ENCODE peak calls at places on chromosome 6, in six cellular contexts. One of them, this sample, is unnamed.

GRCh38 chr6:46626228-46626909 is 26.2 kb downstream of the CYP39A1 start:
- DNase-seq in IMR-90: peak
- DNase-seq in GM23338: peak
- DNase-seq in progenitor cell of endocrine pancreas: no peak
- DNase-seq in astrocyte of the spinal cord: peak
- DNase-seq in foreskin fibroblast: peak
- DNase-seq in this sample: no peak

GRCh38 chr6:118667988-118668387 is 16.6 kb upstream of the CEP85L start:
- DNase-seq in IMR-90: peak
- DNase-seq in GM23338: no peak
- DNase-seq in progenitor cell of endocrine pancreas: no peak
- DNase-seq in foreskin fibroblast: peak
- DNase-seq in astrocyte of the spinal cord: no peak
- DNase-seq in this sample: no peak

GRCh38 chr6:111552241-111552744 is 53.4 kb downstream of the TRAF3IP2 start:
- DNase-seq in IMR-90: peak
- DNase-seq in GM23338: peak
- DNase-seq in astrocyte of the spinal cord: peak
- DNase-seq in progenitor cell of endocrine pancreas: peak
- DNase-seq in foreskin fibroblast: peak
- DNase-seq in this sample: peak

GRCh38 chr6:127420558-127420957 is 38.6 kb downstream of the KIAA0408 start:
- DNase-seq in progenitor cell of endocrine pancreas: no peak
- DNase-seq in astrocyte of the spinal cord: peak
- DNase-seq in GM23338: peak
- DNase-seq in foreskin fibroblast: peak
- DNase-seq in IMR-90: peak
- DNase-seq in this sample: no peak

GRCh38 chr6:53837875-53838806 is 43.3 kb downstream of the LRRC1 start:
- DNase-seq in IMR-90: peak
- DNase-seq in progenitor cell of endocrine pancreas: no peak
- DNase-seq in astrocyte of the spinal cord: peak
- DNase-seq in GM23338: no peak
- DNase-seq in foreskin fibroblast: no peak
- DNase-seq in this sample: no peak

GRCh38 chr6:125871365-125871764 is 80.6 kb downstream of the NCOA7 start:
- DNase-seq in IMR-90: peak
- DNase-seq in progenitor cell of endocrine pancreas: no peak
- DNase-seq in astrocyte of the spinal cord: no peak
- DNase-seq in GM23338: no peak
- DNase-seq in foreskin fibroblast: peak
- DNase-seq in this sample: no peak

GRCh38 chr6:166747644-166748595 is 120.9 kb upstream of the RPS6KA2 start:
- DNase-seq in foreskin fibroblast: no peak
- DNase-seq in astrocyte of the spinal cord: no peak
- DNase-seq in progenitor cell of endocrine pancreas: no peak
- DNase-seq in GM23338: peak
- DNase-seq in IMR-90: no peak
- DNase-seq in this sample: no peak

GRCh38 chr6:105849741-105850140 is 236.4 kb upstream of the PRDM1 start:
- DNase-seq in GM23338: no peak
- DNase-seq in IMR-90: peak
- DNase-seq in foreskin fibroblast: peak
- DNase-seq in progenitor cell of endocrine pancreas: no peak
- DNase-seq in astrocyte of the spinal cord: no peak
- DNase-seq in this sample: no peak

GRCh38 chr6:138988469-138988834 is 399 bp upstream of the REPS1 start:
- DNase-seq in progenitor cell of endocrine pancreas: no peak
- DNase-seq in IMR-90: peak
- DNase-seq in astrocyte of the spinal cord: no peak
- DNase-seq in foreskin fibroblast: no peak
- DNase-seq in GM23338: no peak
- DNase-seq in this sample: no peak

GRCh38 chr6:158121335-158121734 is 46.7 kb downstream of the SERAC1 start:
- DNase-seq in astrocyte of the spinal cord: no peak
- DNase-seq in foreskin fibroblast: no peak
- DNase-seq in progenitor cell of endocrine pancreas: no peak
- DNase-seq in IMR-90: no peak
- DNase-seq in GM23338: no peak
- DNase-seq in this sample: no peak

GRCh38 chr6:144912474-144912873 is 627.3 kb downstream of the UTRN start:
- DNase-seq in foreskin fibroblast: peak
- DNase-seq in astrocyte of the spinal cord: peak
- DNase-seq in progenitor cell of endocrine pancreas: no peak
- DNase-seq in GM23338: peak
- DNase-seq in IMR-90: peak
- DNase-seq in this sample: no peak

GRCh38 chr6:157210954-157211353 is 112.4 kb downstream of the TMEM242 start:
- DNase-seq in astrocyte of the spinal cord: no peak
- DNase-seq in IMR-90: no peak
- DNase-seq in foreskin fibroblast: no peak
- DNase-seq in progenitor cell of endocrine pancreas: no peak
- DNase-seq in GM23338: no peak
- DNase-seq in this sample: no peak

GRCh38 chr6:137013738-137014602 is 30.8 kb downstream of the IL20RA start:
- DNase-seq in astrocyte of the spinal cord: peak
- DNase-seq in GM23338: peak
- DNase-seq in foreskin fibroblast: peak
- DNase-seq in progenitor cell of endocrine pancreas: no peak
- DNase-seq in IMR-90: peak
- DNase-seq in this sample: no peak

GRCh38 chr6:90184334-90185298 is 112.0 kb downstream of the BACH2 start:
- DNase-seq in IMR-90: peak
- DNase-seq in astrocyte of the spinal cord: peak
- DNase-seq in progenitor cell of endocrine pancreas: no peak
- DNase-seq in GM23338: no peak
- DNase-seq in foreskin fibroblast: no peak
- DNase-seq in this sample: peak

GRCh38 chr6:77910826-77911225 is 258.0 kb downstream of the MEI4 start:
- DNase-seq in IMR-90: no peak
- DNase-seq in GM23338: no peak
- DNase-seq in astrocyte of the spinal cord: no peak
- DNase-seq in foreskin fibroblast: no peak
- DNase-seq in progenitor cell of endocrine pancreas: no peak
- DNase-seq in this sample: no peak

GRCh38 chr6:31814677-31815024 is 432 bp downstream of the HSPA1L start:
- DNase-seq in astrocyte of the spinal cord: peak
- DNase-seq in GM23338: peak
- DNase-seq in progenitor cell of endocrine pancreas: peak
- DNase-seq in IMR-90: peak
- DNase-seq in foreskin fibroblast: peak
- DNase-seq in this sample: peak

GRCh38 chr6:130322673-130323268 is 43.0 kb upstream of the TMEM200A start:
- DNase-seq in astrocyte of the spinal cord: peak
- DNase-seq in progenitor cell of endocrine pancreas: no peak
- DNase-seq in GM23338: peak
- DNase-seq in IMR-90: peak
- DNase-seq in foreskin fibroblast: peak
- DNase-seq in this sample: peak

GRCh38 chr6:120274547-120274946 is 925.0 kb upstream of the MAN1A1 start:
- DNase-seq in foreskin fibroblast: no peak
- DNase-seq in IMR-90: no peak
- DNase-seq in progenitor cell of endocrine pancreas: no peak
- DNase-seq in astrocyte of the spinal cord: no peak
- DNase-seq in GM23338: no peak
- DNase-seq in this sample: no peak

GRCh38 chr6:6823568-6824224 is 235.2 kb downstream of the LY86 start:
- DNase-seq in IMR-90: no peak
- DNase-seq in foreskin fibroblast: no peak
- DNase-seq in astrocyte of the spinal cord: no peak
- DNase-seq in progenitor cell of endocrine pancreas: no peak
- DNase-seq in GM23338: no peak
- DNase-seq in this sample: no peak

GRCh38 chr6:105483492-105483891 is 80.6 kb upstream of the PREP start:
- DNase-seq in GM23338: no peak
- DNase-seq in foreskin fibroblast: peak
- DNase-seq in astrocyte of the spinal cord: peak
- DNase-seq in IMR-90: peak
- DNase-seq in progenitor cell of endocrine pancreas: no peak
- DNase-seq in this sample: no peak

GRCh38 chr6:69162811-69163210 is 527.7 kb downstream of the ADGRB3 start:
- DNase-seq in IMR-90: no peak
- DNase-seq in GM23338: no peak
- DNase-seq in astrocyte of the spinal cord: peak
- DNase-seq in foreskin fibroblast: peak
- DNase-seq in progenitor cell of endocrine pancreas: no peak
- DNase-seq in this sample: no peak

GRCh38 chr6:28587746-28588075 is 62.0 kb downstream of the GPX5 start:
- DNase-seq in astrocyte of the spinal cord: no peak
- DNase-seq in GM23338: no peak
- DNase-seq in foreskin fibroblast: peak
- DNase-seq in IMR-90: no peak
- DNase-seq in progenitor cell of endocrine pancreas: no peak
- DNase-seq in this sample: no peak

GRCh38 chr6:41511443-41512060 is 34.6 kb upstream of the FOXP4 start:
- DNase-seq in astrocyte of the spinal cord: no peak
- DNase-seq in progenitor cell of endocrine pancreas: no peak
- DNase-seq in foreskin fibroblast: no peak
- DNase-seq in GM23338: no peak
- DNase-seq in IMR-90: no peak
- DNase-seq in this sample: no peak

GRCh38 chr6:29520232-29520631 is 32.5 kb upstream of the MAS1L start:
- DNase-seq in IMR-90: no peak
- DNase-seq in astrocyte of the spinal cord: no peak
- DNase-seq in GM23338: no peak
- DNase-seq in progenitor cell of endocrine pancreas: peak
- DNase-seq in foreskin fibroblast: no peak
- DNase-seq in this sample: no peak

GRCh38 chr6:124977067-124977908 is 15.1 kb downstream of the RNF217 start:
- DNase-seq in foreskin fibroblast: peak
- DNase-seq in IMR-90: peak
- DNase-seq in astrocyte of the spinal cord: peak
- DNase-seq in GM23338: no peak
- DNase-seq in progenitor cell of endocrine pancreas: no peak
- DNase-seq in this sample: no peak

GRCh38 chr6:164276211-164276610 is 861.7 kb downstream of the QKI start:
- DNase-seq in astrocyte of the spinal cord: no peak
- DNase-seq in IMR-90: no peak
- DNase-seq in foreskin fibroblast: no peak
- DNase-seq in progenitor cell of endocrine pancreas: no peak
- DNase-seq in GM23338: no peak
- DNase-seq in this sample: no peak

DNA sequence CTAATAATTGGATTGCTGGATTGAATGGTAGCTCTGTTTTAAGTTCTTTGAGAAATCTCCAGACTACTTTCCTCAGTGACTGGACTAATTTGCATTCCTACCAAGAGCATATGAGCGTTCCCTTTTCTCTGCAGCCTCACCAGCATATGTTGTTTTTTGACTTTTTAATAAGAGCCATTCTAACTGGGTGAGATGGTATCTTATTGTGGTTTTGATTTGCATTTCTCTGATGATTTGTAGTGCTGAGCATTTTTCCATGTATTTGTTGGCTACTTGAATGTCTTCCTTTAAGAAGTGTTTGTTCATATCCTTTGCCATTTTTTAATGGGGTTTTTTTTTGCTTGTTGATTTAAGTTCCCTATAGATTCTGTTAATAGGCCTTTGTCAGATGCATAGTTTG is 94.7 kb upstream of the AHI1 start:
- DNase-seq in astrocyte of the spinal cord: peak
- DNase-seq in progenitor cell of endocrine pancreas: no peak
- DNase-seq in GM23338: no peak
- DNase-seq in IMR-90: no peak
- DNase-seq in foreskin fibroblast: peak
- DNase-seq in this sample: no peak
- TF ChIP-seq CTCF in astrocyte of the spinal cord: no peak
- TF ChIP-seq CTCF in progenitor cell of endocrine pancreas: no peak
- TF ChIP-seq CTCF in GM23338: no peak
- TF ChIP-seq CTCF in IMR-90: no peak
- TF ChIP-seq CTCF in foreskin fibroblast: no peak
- TF ChIP-seq CTCF in this sample: no peak

GRCh38 chr6:34772940-34773339 is 15.6 kb downstream of the SNRPC start:
- DNase-seq in GM23338: no peak
- DNase-seq in foreskin fibroblast: no peak
- DNase-seq in IMR-90: no peak
- DNase-seq in progenitor cell of endocrine pancreas: no peak
- DNase-seq in astrocyte of the spinal cord: no peak
- DNase-seq in this sample: no peak
- TF ChIP-seq CTCF in GM23338: no peak
- TF ChIP-seq CTCF in foreskin fibroblast: no peak
- TF ChIP-seq CTCF in IMR-90: no peak
- TF ChIP-seq CTCF in progenitor cell of endocrine pancreas: no peak
- TF ChIP-seq CTCF in astrocyte of the spinal cord: no peak
- TF ChIP-seq CTCF in this sample: no peak

GRCh38 chr6:3706547-3707467 is 44.7 kb downstream of the PXDC1 start:
- DNase-seq in progenitor cell of endocrine pancreas: no peak
- DNase-seq in astrocyte of the spinal cord: no peak
- DNase-seq in IMR-90: peak
- DNase-seq in GM23338: no peak
- DNase-seq in foreskin fibroblast: no peak
- DNase-seq in this sample: no peak
- TF ChIP-seq CTCF in progenitor cell of endocrine pancreas: no peak
- TF ChIP-seq CTCF in astrocyte of the spinal cord: no peak
- TF ChIP-seq CTCF in IMR-90: no peak
- TF ChIP-seq CTCF in GM23338: no peak
- TF ChIP-seq CTCF in foreskin fibroblast: no peak
- TF ChIP-seq CTCF in this sample: no peak

GRCh38 chr6:36979343-36979742 is 6.7 kb downstream of the MTCH1 start:
- DNase-seq in astrocyte of the spinal cord: peak
- DNase-seq in progenitor cell of endocrine pancreas: no peak
- DNase-seq in GM23338: no peak
- DNase-seq in foreskin fibroblast: peak
- DNase-seq in IMR-90: peak
- DNase-seq in this sample: no peak
- TF ChIP-seq CTCF in astrocyte of the spinal cord: peak
- TF ChIP-seq CTCF in progenitor cell of endocrine pancreas: peak
- TF ChIP-seq CTCF in GM23338: peak
- TF ChIP-seq CTCF in foreskin fibroblast: peak
- TF ChIP-seq CTCF in IMR-90: peak
- TF ChIP-seq CTCF in this sample: no peak

DNA sequence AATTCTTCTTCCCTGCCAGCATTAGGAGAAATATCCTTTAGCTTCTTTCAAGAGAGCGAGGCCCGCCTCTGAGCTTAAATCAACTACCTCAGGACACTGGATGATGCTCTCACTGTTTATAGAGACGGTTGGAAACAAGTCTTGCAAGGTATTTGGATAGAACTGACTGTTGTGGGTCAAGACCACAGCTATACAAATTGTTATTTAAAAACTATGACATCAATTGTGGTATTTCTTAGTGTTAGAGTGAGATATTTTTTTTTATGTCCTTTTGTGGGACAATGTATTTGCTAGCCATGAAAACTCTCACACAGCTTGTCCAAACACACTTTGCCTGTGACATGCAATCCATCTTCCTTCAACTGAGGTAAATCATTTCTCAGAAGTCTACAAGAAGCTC is 136.3 kb upstream of the PHACTR1 start:
- DNase-seq in IMR-90: no peak
- DNase-seq in GM23338: no peak
- DNase-seq in progenitor cell of endocrine pancreas: no peak
- DNase-seq in astrocyte of the spinal cord: peak
- DNase-seq in foreskin fibroblast: no peak
- DNase-seq in this sample: no peak
- TF ChIP-seq CTCF in IMR-90: no peak
- TF ChIP-seq CTCF in GM23338: no peak
- TF ChIP-seq CTCF in progenitor cell of endocrine pancreas: no peak
- TF ChIP-seq CTCF in astrocyte of the spinal cord: no peak
- TF ChIP-seq CTCF in foreskin fibroblast: no peak
- TF ChIP-seq CTCF in this sample: no peak

GRCh38 chr6:155265843-155266535 is 2.2 kb downstream of the CLDN20 start:
- DNase-seq in IMR-90: no peak
- DNase-seq in GM23338: peak
- DNase-seq in foreskin fibroblast: peak
- DNase-seq in astrocyte of the spinal cord: no peak
- DNase-seq in progenitor cell of endocrine pancreas: no peak
- DNase-seq in this sample: no peak
- TF ChIP-seq CTCF in IMR-90: peak
- TF ChIP-seq CTCF in GM23338: peak
- TF ChIP-seq CTCF in foreskin fibroblast: peak
- TF ChIP-seq CTCF in astrocyte of the spinal cord: peak
- TF ChIP-seq CTCF in progenitor cell of endocrine pancreas: no peak
- TF ChIP-seq CTCF in this sample: no peak

This sample was measured in mesothelial cell of epicardium.